ENCODE peak calls at places on chromosomes 16 and 17, in five cellular contexts. P is heart right ventricle, U is tibial artery, T is spleen, V is tibial nerve. F is an unnamed sample.

GRCh38 chr17:82124101-82124500 is 26.1 kb upstream of the FASN start:
- DNase-seq in P (no peak), U (no peak), T (no peak), V (no peak), F (no peak)

GRCh38 chr16:17866991-17867390 is 396.2 kb upstream of the XYLT1 start:
- DNase-seq in P (no peak), U (no peak), T (no peak), V (no peak), F (no peak)

GRCh38 chr16:17364319-17365210 is 106.2 kb downstream of the XYLT1 start:
- DNase-seq in P (no peak), U (no peak), T (no peak), V (peak), F (peak)

GRCh38 chr16:11554054-11554453 is 32.7 kb downstream of the LITAF start:
- DNase-seq in P (no peak), U (no peak), T (no peak), V (no peak), F (no peak)

GRCh38 chr17:80982426-80982974 is 9.1 kb upstream of the CHMP6 start:
- DNase-seq in P (no peak), U (no peak), T (no peak), V (no peak), F (no peak)

GRCh38 chr17:75077072-75077489 is 10.7 kb upstream of the SLC16A5 start:
- DNase-seq in P (no peak), U (no peak), T (no peak), V (no peak), F (no peak)

GRCh38 chr17:28912281-28912937 is 9.5 kb upstream of the DHRS13 start:
- DNase-seq in P (no peak), U (no peak), T (no peak), V (no peak), F (no peak)

GRCh38 chr16:8998114-8998513 is 34.4 kb upstream of the USP7 start:
- DNase-seq in P (no peak), U (no peak), T (no peak), V (no peak), F (peak)

GRCh38 chr16:26334218-26335111 is 642.7 kb downstream of the HS3ST4 start:
- DNase-seq in P (no peak), U (no peak), T (no peak), V (no peak), F (no peak)

GRCh38 chr16:78926723-78927200 is 673.8 kb downstream of the MAF start:
- DNase-seq in P (no peak), U (no peak), T (no peak), V (no peak), F (no peak)

GRCh38 chr17:15263206-15263579 is 1.9 kb downstream of the PMP22 start:
- DNase-seq in P (peak), U (peak), T (peak), V (peak), F (peak)

GRCh38 chr17:40582328-40582901 is 17.1 kb upstream of the CCR7 start:
- DNase-seq in P (peak), U (no peak), T (peak), V (no peak), F (no peak)

GRCh38 chr16:11783319-11784047 is 13.6 kb downstream of the ZC3H7A start:
- DNase-seq in P (no peak), U (no peak), T (no peak), V (no peak), F (peak)

GRCh38 chr16:87966685-87967185 is 15.5 kb downstream of the BANP start:
- DNase-seq in P (no peak), U (no peak), T (peak), V (no peak), F (no peak)

GRCh38 chr16:69848635-69849545 is 86.8 kb downstream of the WWP2 start:
- DNase-seq in P (peak), U (peak), T (peak), V (peak), F (peak)

GRCh38 chr17:7684856-7685532 is 2.3 kb downstream of the TP53 start:
- DNase-seq in P (no peak), U (no peak), T (no peak), V (no peak), F (no peak)

GRCh38 chr17:46758614-46759013 is 59.9 kb downstream of the WNT3 start:
- DNase-seq in P (no peak), U (no peak), T (no peak), V (no peak), F (no peak)

GRCh38 chr17:39800540-39800939 is 62.8 kb downstream of the GRB7 start:
- DNase-seq in P (no peak), U (no peak), T (no peak), V (no peak), F (no peak)

GRCh38 chr17:74635418-74635817 is 11.9 kb upstream of the CD300E start:
- DNase-seq in P (no peak), U (no peak), T (no peak), V (no peak), F (no peak)

GRCh38 chr17:46013502-46014165 is 14.6 kb downstream of the STH start:
- DNase-seq in P (no peak), U (no peak), T (peak), V (no peak), F (peak)

GRCh38 chr17:13362341-13363122 is 239.2 kb downstream of the HS3ST3A1 start:
- DNase-seq in P (no peak), U (no peak), T (no peak), V (no peak), F (peak)

GRCh38 chr16:57023541-57024249 is 34.3 kb downstream of the NLRC5 start:
- DNase-seq in P (no peak), U (no peak), T (peak), V (no peak), F (no peak)

GRCh38 chr17:62965149-62965648 is 836 bp upstream of the TANC2 start:
- DNase-seq in P (no peak), U (no peak), T (no peak), V (no peak), F (no peak)
- H3K4me3 ChIP-seq in P (no peak), U (peak), T (peak), V (peak), F (peak)

GRCh38 chr17:63942309-63942985 is 10.3 kb upstream of the CD79B start:
- DNase-seq in P (no peak), U (no peak), T (peak), V (no peak), F (no peak)

GRCh38 chr17:63944736-63945499 is 12.8 kb upstream of the CD79B start:
- DNase-seq in P (no peak), U (no peak), T (peak), V (no peak), F (no peak)

GRCh38 chr17:63941751-63942150 is 9.6 kb upstream of the CD79B start:
- DNase-seq in P (no peak), U (no peak), T (peak), V (no peak), F (no peak)

GRCh38 chr17:63945851-63946439 is 13.8 kb upstream of the CD79B start:
- DNase-seq in P (no peak), U (no peak), T (peak), V (no peak), F (no peak)

DNA sequence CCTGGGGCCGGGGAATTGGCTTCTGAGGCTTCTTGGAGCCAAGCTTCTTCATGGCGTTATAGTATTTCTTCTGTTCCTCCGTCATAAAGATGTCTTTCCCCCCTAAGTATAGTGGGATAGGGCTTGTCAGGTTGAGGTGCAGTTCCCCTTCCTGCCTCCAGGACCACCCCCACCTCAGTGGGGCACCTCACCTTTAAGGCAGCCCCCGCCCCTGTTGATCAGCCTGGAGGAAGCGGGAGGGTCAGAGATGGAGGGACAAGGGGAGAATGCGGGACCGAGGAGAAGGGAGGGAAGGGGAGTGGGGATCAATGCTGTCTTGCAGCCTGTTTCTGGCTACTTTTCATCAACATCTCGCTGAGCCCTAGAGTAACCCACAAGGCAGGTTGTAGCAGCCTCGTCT is 11.6 kb upstream of the CD79B start:
- DNase-seq in P (no peak), U (no peak), T (no peak), V (no peak), F (no peak)
- TF ChIP-seq CTCF in P (no peak), U (no peak), T (no peak), V (peak), F (peak)

DNA sequence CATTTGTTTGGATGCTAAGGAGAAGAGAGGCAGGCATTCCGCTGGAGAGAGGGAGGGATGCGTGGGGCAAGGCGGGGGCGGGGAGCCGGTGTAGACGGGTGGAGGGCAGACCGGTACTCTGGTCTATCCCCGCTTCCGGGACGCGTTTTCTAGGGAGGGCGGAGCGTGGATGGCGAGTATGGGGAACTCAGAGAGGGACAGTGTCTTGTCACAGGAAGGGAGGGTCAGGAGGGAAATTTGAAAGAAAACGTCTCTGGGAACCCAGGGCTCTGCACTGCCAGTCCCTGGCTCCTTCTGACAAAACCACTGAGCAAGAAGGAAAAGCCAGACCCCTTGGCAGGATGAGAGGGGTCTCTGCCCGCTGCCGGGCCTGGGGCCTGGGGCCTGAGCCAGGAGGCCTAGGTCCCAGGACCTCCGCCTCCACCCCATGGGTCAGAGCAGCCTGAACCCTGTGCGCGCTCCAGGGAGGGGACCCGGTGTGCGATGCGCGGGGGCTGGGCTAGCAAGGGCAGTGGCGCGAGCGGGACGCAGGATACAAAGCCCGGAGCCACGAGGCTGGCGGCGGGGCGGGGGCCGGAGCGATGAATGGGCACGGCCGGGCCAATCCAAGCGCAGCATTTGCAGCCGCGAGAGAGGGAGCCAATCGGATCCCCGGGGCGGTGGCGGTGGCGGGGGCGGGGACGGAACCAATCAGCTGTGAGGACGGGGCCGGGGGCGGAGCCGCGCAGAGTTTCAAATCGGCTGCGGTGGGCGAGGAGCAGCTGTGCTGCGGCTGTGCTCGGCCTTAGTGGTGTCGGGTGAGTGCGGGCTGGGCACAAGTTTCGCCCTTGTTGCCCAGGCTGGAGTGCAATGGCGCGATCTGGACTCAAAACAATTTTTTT is at the start of gene PIMREG:
- DNase-seq in P (peak), U (peak), T (peak), V (peak), F (peak)
- H3K4me3 ChIP-seq in P (peak), U (peak), T (peak), V (peak), F (peak)

GRCh38 chr17:8753976-8754440 is 4.3 kb downstream of the SPDYE4 start:
- DNase-seq in P (no peak), U (no peak), T (no peak), V (no peak), F (peak)
- TF ChIP-seq CTCF in P (no peak), U (peak), T (no peak), V (no peak), F (peak)

GRCh38 chr16:3122926-3123570 is 10.7 kb downstream of the ZNF205 start:
- DNase-seq in P (no peak), U (no peak), T (no peak), V (no peak), F (no peak)
- H3K4me3 ChIP-seq in P (no peak), U (no peak), T (no peak), V (no peak), F (no peak)